ENCODE peak calls at places on chromosomes 6 and 20, in eight cellular contexts. Y is activated CD8-positive, alpha-beta memory T cell treated with anti-CD3 and anti-CD28 coated beads for 48 hours; K is nephron progenitor cell; P is CD4-positive, CD25-positive, alpha-beta regulatory T cell; Z is activated CD4-positive, alpha-beta T cell treated with anti-CD3 and anti-CD28 coated beads, Interleukin-2, amount 10 ng/mL, durations not matched to agents 7 days and 5 days; E is DND-41; L is GM13977; G is AG10803. H is an unnamed sample.

GRCh38 chr20:62886709-62887058 is 25.1 kb upstream of the TCFL5 start:
- DNase-seq in K (no peak), G (no peak), L (no peak), P (no peak), Z (no peak), Y (no peak), E (no peak), H (no peak)

GRCh38 chr6:110408891-110409290 is 6.5 kb downstream of the DDO start:
- DNase-seq in E (no peak), G (no peak), L (no peak), P (no peak), Y (no peak), Z (no peak), K (no peak), H (no peak)

GRCh38 chr6:138970856-138971425 is 17.1 kb downstream of the REPS1 start:
- DNase-seq in G (peak), E (no peak), L (no peak), Y (no peak), P (no peak), K (no peak), Z (no peak), H (peak)

GRCh38 chr6:55528624-55529023 is 50.4 kb downstream of the HMGCLL1 start:
- DNase-seq in K (no peak), Y (no peak), Z (no peak), E (no peak), P (no peak), L (peak), G (peak), H (no peak)

GRCh38 chr6:113596907-113597583 is 260.1 kb upstream of the MARCKS start:
- DNase-seq in Z (no peak), Y (no peak), G (peak), K (peak), L (no peak), E (no peak), P (no peak), H (peak)

GRCh38 chr6:15626878-15627683 is 35.7 kb downstream of the DTNBP1 start:
- DNase-seq in P (no peak), G (no peak), Z (no peak), Y (no peak), E (no peak), L (no peak), K (no peak), H (peak)

GRCh38 chr20:4230651-4231050 is 215.3 kb upstream of the RNF24 start:
- DNase-seq in K (no peak), G (no peak), Y (no peak), L (no peak), E (no peak), P (no peak), Z (no peak), H (peak)

GRCh38 chr6:135655055-135655454 is 157.5 kb upstream of the AHI1 start:
- DNase-seq in K (no peak), L (no peak), P (no peak), Z (no peak), Y (no peak), G (no peak), E (no peak), H (no peak)

GRCh38 chr20:58228484-58229197 is at the start of gene ANKRD60:
- DNase-seq in E (no peak), Z (no peak), P (peak), K (peak), G (peak), Y (no peak), L (peak), H (peak)

GRCh38 chr6:118551673-118552063 is 3.6 kb downstream of the PLN start:
- DNase-seq in Y (no peak), G (peak), Z (no peak), E (no peak), K (no peak), P (no peak), L (no peak), H (peak)

GRCh38 chr20:53444386-53444785 is 149.3 kb downstream of the ZNF217 start:
- DNase-seq in K (peak), Y (no peak), P (no peak), E (no peak), G (no peak), L (no peak), Z (no peak), H (peak)